ENCODE peak calls at places on chromosomes 2 and 18, in nine cellular contexts. Q is NCI-H2171; U is stimulated activated CD4-positive, alpha-beta T cell treated with anti-CD3 and anti-CD28 coated beads, Interleukin-15, amount 100 ng/mL, for 24 hours; H is T-helper 1 cell; Z is NCI-H2029; S is activated naive CD4-positive, alpha-beta T cell; X is cerebellar nuclear complex; O is NB4; G is skeletal muscle cell. M is an unnamed sample.

GRCh38 chr18:79203017-79203605 is 133.9 kb downstream of the ATP9B start:
- DNase-seq in Q (no peak), U (peak), H (no peak), Z (no peak), S (no peak), X (no peak), O (no peak), G (no peak), M (peak)

GRCh38 chr2:25700221-25700660 is 26.9 kb upstream of the DTNB start:
- DNase-seq in Q (peak), U (peak), H (no peak), Z (peak), S (no peak), X (no peak), O (peak), G (peak), M (peak)

GRCh38 chr2:72037322-72037721 is 110.3 kb downstream of the CYP26B1 start:
- DNase-seq in Q (no peak), U (no peak), H (no peak), Z (no peak), S (no peak), X (no peak), O (no peak), G (no peak), M (peak)

GRCh38 chr2:56185101-56185581 is 1.4 kb downstream of the CCDC85A start:
- DNase-seq in Q (peak), U (peak), H (no peak), Z (no peak), S (no peak), X (no peak), O (no peak), G (no peak), M (peak)

GRCh38 chr2:213161759-213162514 is 10.5 kb upstream of the IKZF2 start:
- DNase-seq in Q (no peak), U (no peak), H (no peak), Z (no peak), S (no peak), X (no peak), O (no peak), G (no peak), M (peak)

GRCh38 chr2:181672255-181673008 is 7.9 kb downstream of the NEUROD1 start:
- DNase-seq in Q (no peak), U (no peak), H (no peak), Z (no peak), S (no peak), X (no peak), O (no peak), G (no peak), M (no peak)

GRCh38 chr2:217789736-217790181 is 213.0 kb downstream of the TNS1 start:
- DNase-seq in Q (no peak), U (no peak), H (no peak), Z (no peak), S (no peak), X (no peak), O (no peak), G (no peak), M (no peak)

GRCh38 chr2:149871091-149871885 is 283.7 kb upstream of the MMADHC start:
- DNase-seq in Q (no peak), U (no peak), H (no peak), Z (no peak), S (no peak), X (no peak), O (no peak), G (no peak), M (no peak)

GRCh38 chr2:20015482-20016083 is 3.1 kb upstream of the MATN3 start:
- DNase-seq in Q (peak), U (no peak), H (no peak), Z (peak), S (no peak), X (no peak), O (peak), G (no peak), M (peak)

GRCh38 chr18:79641722-79642497 is 37.7 kb upstream of the CTDP1 start:
- DNase-seq in Q (no peak), U (no peak), H (no peak), Z (no peak), S (no peak), X (no peak), O (no peak), G (no peak), M (no peak)

GRCh38 chr18:39742015-39742466 is 2176.4 kb upstream of the CELF4 start:
- DNase-seq in Q (no peak), U (no peak), H (no peak), Z (peak), S (no peak), X (no peak), O (no peak), G (no peak), M (no peak)

GRCh38 chr2:11239718-11240462 is 84.6 kb downstream of the SLC66A3 start:
- DNase-seq in Q (no peak), U (no peak), H (no peak), Z (no peak), S (no peak), X (no peak), O (no peak), G (no peak), M (peak)

GRCh38 chr2:11129598-11130449 is 25.4 kb upstream of the SLC66A3 start:
- DNase-seq in Q (no peak), U (peak), H (peak), Z (peak), S (peak), X (no peak), O (peak), G (no peak), M (peak)

GRCh38 chr2:3303583-3304406 is 73.8 kb downstream of the EIPR1 start:
- DNase-seq in Q (peak), U (peak), H (peak), Z (peak), S (peak), X (no peak), O (peak), G (peak), M (peak)

GRCh38 chr2:199804831-199805230 is 46.2 kb downstream of the FTCDNL1 start:
- DNase-seq in Q (no peak), U (no peak), H (no peak), Z (no peak), S (no peak), X (no peak), O (no peak), G (no peak), M (no peak)

GRCh38 chr2:212537311-212538155 is 1.1 kb downstream of the ERBB4 start:
- DNase-seq in Q (no peak), U (peak), H (no peak), Z (peak), S (no peak), X (no peak), O (no peak), G (no peak), M (peak)

GRCh38 chr2:102337481-102338386 is 17.9 kb upstream of the IL18R1 start:
- DNase-seq in Q (no peak), U (no peak), H (no peak), Z (no peak), S (no peak), X (no peak), O (no peak), G (no peak), M (peak)